ENCODE peak calls at places on chromosomes 6 and 20, in nine cellular contexts. M is B cell; C is kidney tubule cell; I is cardiac fibroblast; H is T-helper 2 cell; Y is Kasumi-1; N is cardiac muscle cell; O is T-helper 22 cell; G is activated effector memory CD4-positive, alpha-beta T cell treated with Interleukin-2 at 50 U/mL for 16 hours. U is an unnamed sample.

GRCh38 chr6:35601331-35602132 is 87.2 kb downstream of the FKBP5 start:
- DNase-seq in M (no peak), C (peak), I (peak), H (no peak), Y (no peak), N (peak), O (peak), G (peak), U (peak)

GRCh38 chr6:26113570-26113969 is 26.3 kb downstream of the HFE start:
- DNase-seq in M (no peak), C (no peak), I (no peak), H (no peak), Y (no peak), N (no peak), O (no peak), G (no peak), U (no peak)

GRCh38 chr6:149855040-149855654 is 9.0 kb downstream of the LRP11 start:
- DNase-seq in M (no peak), C (peak), I (peak), H (no peak), Y (no peak), N (peak), O (no peak), G (no peak), U (peak)

GRCh38 chr6:141202641-141203040 is 930.1 kb upstream of the GJE1 start:
- DNase-seq in M (no peak), C (no peak), I (no peak), H (no peak), Y (no peak), N (no peak), O (no peak), G (no peak), U (peak)

GRCh38 chr6:144378437-144378836 is 93.3 kb downstream of the UTRN start:
- DNase-seq in M (no peak), C (no peak), I (peak), H (no peak), Y (no peak), N (no peak), O (no peak), G (no peak), U (peak)

GRCh38 chr20:22303523-22303922 is 280.8 kb downstream of the FOXA2 start:
- DNase-seq in M (no peak), C (peak), I (no peak), H (no peak), Y (peak), N (no peak), O (no peak), G (no peak), U (no peak)

GRCh38 chr6:47019941-47020340 is 22.2 kb downstream of the ADGRF1 start:
- DNase-seq in M (no peak), C (no peak), I (no peak), H (no peak), Y (no peak), N (no peak), O (no peak), G (no peak), U (no peak)

GRCh38 chr6:113306552-113307145 is 550.5 kb upstream of the MARCKS start:
- DNase-seq in M (peak), C (peak), I (peak), H (no peak), Y (peak), N (peak), O (no peak), G (no peak), U (peak)

GRCh38 chr6:130453230-130453629 is 87.4 kb downstream of the TMEM200A start:
- DNase-seq in M (no peak), C (peak), I (peak), H (no peak), Y (no peak), N (peak), O (peak), G (no peak), U (no peak)

GRCh38 chr20:50191065-50191565 is 485 bp downstream of the CEBPB start:
- DNase-seq in M (peak), C (peak), I (no peak), H (no peak), Y (peak), N (no peak), O (peak), G (peak), U (no peak)